ENCODE peak calls at places on chromosome 22, in ten cellular contexts. E, X, Q, F, I, P, S, Z, V and M are unnamed samples.

GRCh38 chr22:29310065-29310862 is 3.8 kb downstream of the GAS2L1 start:
- DNase-seq in E (no peak), F (no peak), I (no peak), S (no peak), X (no peak), P (no peak), Z (no peak), Q (no peak), V (no peak), M (no peak)

GRCh38 chr22:49959782-49960158 is 802 bp upstream of the PIM3 start:
- DNase-seq in V (no peak), E (no peak), F (peak), S (peak), Z (peak), I (no peak), P (no peak), X (no peak), Q (no peak), M (peak)

GRCh38 chr22:27255580-27255979 is 546.0 kb downstream of the MN1 start:
- DNase-seq in X (no peak), V (no peak), Q (no peak), E (no peak), I (no peak), P (no peak), S (no peak), Z (no peak), F (no peak), M (no peak)

GRCh38 chr22:27790396-27791216 is 10.9 kb downstream of the MN1 start:
- DNase-seq in X (no peak), I (no peak), Z (no peak), F (no peak), V (no peak), S (no peak), P (no peak), E (no peak), Q (no peak), M (no peak)

GRCh38 chr22:24772493-24773220 is 1.9 kb downstream of the PIWIL3 start:
- DNase-seq in E (no peak), I (peak), V (peak), Z (peak), F (peak), Q (no peak), X (peak), S (peak), P (no peak), M (peak)

GRCh38 chr22:30822216-30823014 is 127.7 kb downstream of the OSBP2 start:
- DNase-seq in I (no peak), Z (no peak), F (no peak), S (no peak), X (no peak), Q (no peak), E (no peak), P (no peak), V (peak), M (no peak)

GRCh38 chr22:29336751-29337490 is 21.4 kb upstream of the RASL10A start:
- DNase-seq in X (no peak), V (no peak), F (no peak), E (no peak), Q (no peak), I (no peak), P (no peak), S (no peak), Z (no peak), M (no peak)

GRCh38 chr22:48161354-48161753 is 1398.9 kb downstream of the TBC1D22A start:
- DNase-seq in I (no peak), E (no peak), X (no peak), Q (no peak), Z (no peak), P (no peak), S (no peak), V (no peak), F (no peak), M (no peak)

GRCh38 chr22:22460635-22461034 is 47.9 kb downstream of the ZNF280B start:
- DNase-seq in Q (no peak), I (no peak), P (no peak), X (no peak), Z (no peak), V (peak), E (no peak), S (peak), F (peak), M (peak)

GRCh38 chr22:46437990-46438389 is 99.4 kb downstream of the CELSR1 start:
- DNase-seq in E (no peak), Z (no peak), I (no peak), Q (no peak), S (no peak), F (no peak), X (peak), V (no peak), P (no peak), M (no peak)

GRCh38 chr22:47209547-47210023 is 447.1 kb downstream of the TBC1D22A start:
- DNase-seq in I (no peak), V (no peak), X (no peak), Z (no peak), E (no peak), F (no peak), P (no peak), S (no peak), Q (no peak), M (no peak)

GRCh38 chr22:48632641-48633246 is 1194.9 kb downstream of the BRD1 start:
- DNase-seq in X (no peak), I (no peak), V (no peak), E (no peak), F (no peak), Z (no peak), P (no peak), Q (no peak), S (no peak), M (no peak)

GRCh38 chr22:19168088-19168890 is 10.2 kb downstream of the SLC25A1 start:
- DNase-seq in F (no peak), Z (no peak), S (no peak), Q (no peak), I (no peak), P (no peak), E (no peak), V (peak), X (no peak), M (no peak)

GRCh38 chr22:36933629-36934028 is 20.2 kb downstream of the CSF2RB start:
- DNase-seq in Z (no peak), X (no peak), F (no peak), P (no peak), S (no peak), I (no peak), Q (no peak), V (no peak), E (no peak), M (no peak)

GRCh38 chr22:28894320-28894719 is 10.9 kb downstream of the ZNRF3 start:
- DNase-seq in I (no peak), V (no peak), Z (peak), Q (no peak), P (no peak), E (no peak), S (no peak), X (no peak), F (no peak), M (peak)

GRCh38 chr22:21962655-21962949 is 10.0 kb upstream of the PPM1F start:
- DNase-seq in Q (no peak), X (no peak), V (no peak), Z (no peak), P (no peak), S (no peak), E (no peak), F (no peak), I (no peak), M (no peak)

GRCh38 chr22:32043391-32043790 is 330 bp downstream of the SLC5A1 start:
- DNase-seq in V (no peak), Q (no peak), I (no peak), E (no peak), P (no peak), F (no peak), Z (no peak), S (no peak), X (no peak), M (no peak)

GRCh38 chr22:28023774-28024173 is 104.7 kb upstream of the PITPNB start:
- DNase-seq in I (no peak), V (no peak), X (no peak), E (no peak), Z (no peak), P (no peak), Q (no peak), S (no peak), F (no peak), M (no peak)

GRCh38 chr22:33130473-33130872 is 72.3 kb upstream of the SYN3 start:
- DNase-seq in Z (no peak), E (no peak), V (no peak), S (no peak), Q (no peak), I (no peak), F (no peak), X (no peak), P (no peak), M (no peak)

GRCh38 chr22:46666577-46667244 is 46.5 kb downstream of the GRAMD4 start:
- DNase-seq in V (no peak), F (no peak), X (no peak), P (no peak), E (no peak), Z (no peak), I (no peak), Q (no peak), S (no peak), M (no peak)

GRCh38 chr22:28332410-28332809 is 347.2 kb downstream of the TTC28 start:
- DNase-seq in S (no peak), E (no peak), Z (no peak), I (peak), X (peak), V (no peak), P (no peak), Q (no peak), F (no peak), M (no peak)

GRCh38 chr22:46587067-46587471 is 33.1 kb upstream of the GRAMD4 start:
- DNase-seq in V (no peak), E (no peak), S (no peak), X (no peak), F (no peak), I (no peak), P (no peak), Q (no peak), Z (no peak), M (no peak)

GRCh38 chr22:48918585-48919186 is 909.0 kb downstream of the BRD1 start:
- DNase-seq in E (no peak), Z (no peak), P (no peak), Q (no peak), X (peak), S (no peak), I (no peak), F (no peak), V (peak), M (no peak)

GRCh38 chr22:45996241-45997076 is 19.5 kb upstream of the WNT7B start:
- DNase-seq in S (peak), Q (no peak), Z (peak), E (no peak), P (no peak), F (peak), V (no peak), X (no peak), I (peak), M (no peak)

GRCh38 chr22:24695958-24696511 is 78.5 kb downstream of the PIWIL3 start:
- DNase-seq in E (no peak), P (no peak), I (peak), X (no peak), F (no peak), Q (no peak), V (no peak), S (peak), Z (peak), M (no peak)

GRCh38 chr22:38766076-38766777 is 10.4 kb upstream of the SUN2 start:
- DNase-seq in Q (peak), E (peak), Z (peak), X (peak), S (peak), I (peak), P (no peak), V (peak), F (peak), M (peak)

GRCh38 chr22:45718391-45718790 is 46.8 kb downstream of the ATXN10 start:
- DNase-seq in E (no peak), V (no peak), F (no peak), P (no peak), Z (no peak), X (no peak), Q (no peak), I (no peak), S (peak), M (no peak)

GRCh38 chr22:21807545-21807944 is 59.9 kb downstream of the MAPK1 start:
- DNase-seq in I (peak), V (no peak), P (no peak), S (no peak), F (no peak), Q (no peak), E (no peak), Z (no peak), X (no peak), M (peak)

GRCh38 chr22:29150701-29151100 is 55.0 kb upstream of the EMID1 start:
- DNase-seq in V (no peak), X (no peak), Z (no peak), F (no peak), E (no peak), Q (no peak), I (no peak), S (no peak), P (no peak), M (no peak)

GRCh38 chr22:25698986-25699385 is 43.0 kb upstream of the MYO18B start:
- DNase-seq in I (no peak), Z (no peak), X (no peak), E (no peak), V (no peak), F (no peak), Q (no peak), P (no peak), S (no peak), M (no peak)

GRCh38 chr22:38412435-38413084 is 42.4 kb downstream of the KCNJ4 start:
- DNase-seq in S (no peak), Z (peak), X (no peak), E (no peak), Q (no peak), F (no peak), I (no peak), V (peak), P (no peak), M (no peak)

GRCh38 chr22:19812910-19813309 is 41.8 kb downstream of the GNB1L start:
- DNase-seq in P (no peak), I (no peak), X (no peak), E (no peak), Q (peak), Z (no peak), V (no peak), F (no peak), S (no peak), M (no peak)